ENCODE peak calls at places on chromosomes 5 and 9, in seven cellular contexts. H is stimulated activated CD4-positive, alpha-beta T cell treated with anti-CD3 and anti-CD28 coated beads, Interleukin-15, amount 100 ng/mL, for 24 hours; M is RPMI7951; W is dorsolateral prefrontal cortex; I is activated T-cell treated with anti-CD3 and anti-CD28 coated beads for 24 hours; S is cerebellar cortex; J is astrocyte. E is an unnamed sample.

GRCh38 chr5:112548246-112548982 is 129.3 kb upstream of the EPB41L4A start:
- DNase-seq in H (no peak), M (peak), W (no peak), I (no peak), S (no peak), J (peak), E (peak)

GRCh38 chr9:133351908-133352634 is 4.1 kb downstream of the RPL7A start:
- DNase-seq in H (peak), M (peak), W (no peak), I (no peak), S (peak), J (peak), E (no peak)

GRCh38 chr5:138647794-138648193 is 72.6 kb upstream of the HSPA9 start:
- DNase-seq in H (no peak), M (no peak), W (no peak), I (no peak), S (no peak), J (no peak), E (no peak)

GRCh38 chr5:142957528-142957927 is 187.4 kb downstream of the ARHGAP26 start:
- DNase-seq in H (no peak), M (no peak), W (no peak), I (no peak), S (no peak), J (no peak), E (no peak)

GRCh38 chr5:43642428-43642827 is 39.4 kb downstream of the NNT start:
- DNase-seq in H (no peak), M (no peak), W (no peak), I (no peak), S (no peak), J (no peak), E (no peak)

GRCh38 chr9:113594484-113595299 is 131.2 kb downstream of the RGS3 start:
- DNase-seq in H (no peak), M (no peak), W (no peak), I (no peak), S (no peak), J (no peak), E (no peak)

GRCh38 chr9:26744362-26744965 is 148.1 kb downstream of the CAAP1 start:
- DNase-seq in H (no peak), M (peak), W (no peak), I (no peak), S (peak), J (peak), E (no peak)

GRCh38 chr5:59799668-59800374 is 93.7 kb downstream of the PDE4D start:
- DNase-seq in H (no peak), M (peak), W (no peak), I (no peak), S (peak), J (peak), E (no peak)

GRCh38 chr5:106880656-106881055 is 790.1 kb downstream of the EFNA5 start:
- DNase-seq in H (no peak), M (no peak), W (no peak), I (no peak), S (no peak), J (no peak), E (no peak)

GRCh38 chr9:113350937-113351336 is 1.6 kb downstream of the BSPRY start:
- DNase-seq in H (peak), M (no peak), W (no peak), I (no peak), S (no peak), J (no peak), E (no peak)

GRCh38 chr9:125486109-125486508 is 220.9 kb downstream of the MAPKAP1 start:
- DNase-seq in H (no peak), M (no peak), W (no peak), I (no peak), S (no peak), J (no peak), E (no peak)

GRCh38 chr9:33447404-33448158 is at the start of gene AQP3:
- DNase-seq in H (peak), M (peak), W (peak), I (peak), S (peak), J (no peak), E (no peak)

GRCh38 chr5:40106847-40107246 is 572.9 kb upstream of the PTGER4 start:
- DNase-seq in H (no peak), M (no peak), W (no peak), I (no peak), S (no peak), J (no peak), E (no peak)

GRCh38 chr9:12933957-12934356 is 159.1 kb downstream of the LURAP1L start:
- DNase-seq in H (no peak), M (peak), W (no peak), I (no peak), S (no peak), J (peak), E (no peak)

GRCh38 chr5:123119334-123119986 is 30.4 kb downstream of the PRDM6 start:
- DNase-seq in H (no peak), M (no peak), W (no peak), I (no peak), S (peak), J (peak), E (peak)

GRCh38 chr5:168879929-168880328 is 300.8 kb upstream of the PANK3 start:
- DNase-seq in H (no peak), M (no peak), W (no peak), I (no peak), S (no peak), J (no peak), E (no peak)

GRCh38 chr5:40410231-40410861 is 269.4 kb upstream of the PTGER4 start:
- DNase-seq in H (peak), M (peak), W (no peak), I (peak), S (no peak), J (peak), E (no peak)

GRCh38 chr5:57422993-57423392 is 59.6 kb downstream of the ACTBL2 start:
- DNase-seq in H (no peak), M (no peak), W (no peak), I (no peak), S (no peak), J (no peak), E (no peak)

GRCh38 chr5:40678021-40678939 is 1.4 kb upstream of the PTGER4 start:
- DNase-seq in H (no peak), M (no peak), W (no peak), I (no peak), S (no peak), J (no peak), E (no peak)

GRCh38 chr5:54313311-54314270 is 3.2 kb upstream of the ARL15 start:
- DNase-seq in H (no peak), M (no peak), W (no peak), I (no peak), S (no peak), J (no peak), E (no peak)

GRCh38 chr5:178319541-178320041 is 87.0 kb upstream of the PHYKPL start:
- DNase-seq in H (no peak), M (no peak), W (no peak), I (no peak), S (no peak), J (no peak), E (no peak)

GRCh38 chr9:15501803-15502202 is 9.0 kb downstream of the PSIP1 start:
- DNase-seq in H (no peak), M (no peak), W (no peak), I (no peak), S (no peak), J (no peak), E (no peak)

GRCh38 chr5:29758986-29759421 is 1434.5 kb upstream of the CDH6 start:
- DNase-seq in H (no peak), M (no peak), W (no peak), I (no peak), S (no peak), J (no peak), E (no peak)

GRCh38 chr9:34892886-34893285 is 65.2 kb upstream of the PHF24 start:
- DNase-seq in H (no peak), M (no peak), W (no peak), I (no peak), S (no peak), J (no peak), E (no peak)

GRCh38 chr9:6733831-6734230 is 23.9 kb upstream of the KDM4C start:
- DNase-seq in H (no peak), M (no peak), W (no peak), I (no peak), S (no peak), J (no peak), E (no peak)

GRCh38 chr9:133716564-133717112 is 21.5 kb downstream of the SARDH start:
- DNase-seq in H (no peak), M (peak), W (no peak), I (no peak), S (no peak), J (no peak), E (no peak)

GRCh38 chr5:16916262-16916878 is 19.7 kb downstream of the MYO10 start:
- DNase-seq in H (no peak), M (peak), W (no peak), I (no peak), S (no peak), J (peak), E (no peak)

GRCh38 chr9:95078934-95079333 is 238.6 kb downstream of the FANCC start:
- DNase-seq in H (no peak), M (peak), W (no peak), I (no peak), S (no peak), J (no peak), E (no peak)

GRCh38 chr9:112997236-112997941 is 14.6 kb downstream of the ZNF883 start:
- DNase-seq in H (no peak), M (no peak), W (no peak), I (no peak), S (no peak), J (no peak), E (no peak)

GRCh38 chr9:14238518-14238917 is 75.4 kb downstream of the NFIB start:
- DNase-seq in H (no peak), M (peak), W (no peak), I (no peak), S (no peak), J (peak), E (no peak)

GRCh38 chr9:109990541-109990940 is 210.5 kb downstream of the PALM2AKAP2 start:
- DNase-seq in H (no peak), M (no peak), W (no peak), I (no peak), S (no peak), J (peak), E (no peak)

GRCh38 chr9:116355153-116355827 is 201.7 kb downstream of the PAPPA start:
- DNase-seq in H (no peak), M (peak), W (no peak), I (no peak), S (no peak), J (peak), E (no peak)

GRCh38 chr9:101510344-101510940 is 23.2 kb upstream of the RNF20 start:
- DNase-seq in H (peak), M (no peak), W (no peak), I (no peak), S (no peak), J (no peak), E (no peak)

GRCh38 chr5:146409081-146409671 is 38.0 kb upstream of the TCERG1 start:
- DNase-seq in H (no peak), M (peak), W (no peak), I (no peak), S (no peak), J (peak), E (no peak)

GRCh38 chr5:58497956-58498942 is 7.0 kb downstream of the GAPT start:
- DNase-seq in H (no peak), M (peak), W (peak), I (no peak), S (peak), J (peak), E (no peak)